ENCODE peak calls at places on chromosomes 4 and X, in nine cellular contexts. H, Q, P, L, A, U, B, G and M are unnamed samples.

GRCh38 chr4:23887989-23888388 is 1.9 kb downstream of the PPARGC1A start:
- DNase-seq in P (no peak), H (no peak), L (peak; percentile 57), U (no peak), B (no peak), Q (no peak), G (no peak), A (no peak), M (no peak)

GRCh38 chr4:126627255-126627654 is 1005.5 kb upstream of the INTU start:
- DNase-seq in Q (peak; percentile 1), B (no peak), L (no peak), H (no peak), P (peak; percentile 20), A (no peak), G (no peak), U (no peak), M (no peak)

GRCh38 chr4:8257854-8258253 is 11.7 kb upstream of the HTRA3 start:
- DNase-seq in G (peak; percentile 5), P (no peak), L (no peak), A (no peak), H (no peak), B (no peak), U (no peak), Q (no peak), M (no peak)

GRCh38 chr4:158778712-158779111 is 9.9 kb downstream of the FNIP2 start:
- DNase-seq in A (no peak), U (no peak), L (no peak), P (peak; percentile 53), H (no peak), B (peak; percentile 57), G (no peak), Q (no peak), M (peak; percentile 33)

GRCh38 chr4:13659341-13660070 is 32.0 kb upstream of the BOD1L1 start:
- DNase-seq in U (no peak), P (no peak), L (no peak), A (no peak), Q (no peak), H (no peak), G (no peak), B (no peak), M (no peak)

GRCh38 chrX:114047558-114047957 is 536.3 kb upstream of the HTR2C start:
- DNase-seq in G (no peak), B (no peak), L (no peak), H (no peak), U (no peak), P (no peak), A (no peak), Q (no peak), M (no peak)

GRCh38 chrX:78327370-78328048 is at the start of gene CYSLTR1:
- DNase-seq in L (no peak), Q (no peak), P (no peak), G (peak; percentile 31), H (no peak), B (no peak), U (no peak), A (no peak), M (no peak)

GRCh38 chrX:104863466-104863865 is 297.5 kb downstream of the IL1RAPL2 start:
- DNase-seq in P (no peak), B (no peak), H (no peak), U (no peak), L (no peak), G (no peak), A (no peak), Q (no peak), M (no peak)

GRCh38 chr4:154565704-154566103 is 2.9 kb downstream of the FGB start:
- DNase-seq in L (no peak), P (no peak), U (no peak), H (peak; percentile 53), G (no peak), A (no peak), Q (no peak), B (no peak), M (no peak)

GRCh38 chr4:4575284-4576211 is 33.7 kb upstream of the STX18 start:
- DNase-seq in A (no peak), U (peak; percentile 74), G (peak; percentile 59), P (peak; percentile 50), B (peak; percentile 78), Q (peak; percentile 83), L (peak; percentile 79), H (peak; percentile 87), M (peak; percentile 67)

GRCh38 chrX:3520987-3521875 is 174.8 kb upstream of the MXRA5 start:
- DNase-seq in L (no peak), A (no peak), B (no peak), P (no peak), Q (no peak), H (no peak), G (no peak), U (no peak), M (no peak)

GRCh38 chrX:68354869-68355628 is 78.2 kb downstream of the OPHN1 start:
- DNase-seq in P (peak; percentile 54), H (no peak), B (no peak), L (no peak), A (no peak), U (no peak), Q (no peak), G (no peak), M (no peak)

DNA sequence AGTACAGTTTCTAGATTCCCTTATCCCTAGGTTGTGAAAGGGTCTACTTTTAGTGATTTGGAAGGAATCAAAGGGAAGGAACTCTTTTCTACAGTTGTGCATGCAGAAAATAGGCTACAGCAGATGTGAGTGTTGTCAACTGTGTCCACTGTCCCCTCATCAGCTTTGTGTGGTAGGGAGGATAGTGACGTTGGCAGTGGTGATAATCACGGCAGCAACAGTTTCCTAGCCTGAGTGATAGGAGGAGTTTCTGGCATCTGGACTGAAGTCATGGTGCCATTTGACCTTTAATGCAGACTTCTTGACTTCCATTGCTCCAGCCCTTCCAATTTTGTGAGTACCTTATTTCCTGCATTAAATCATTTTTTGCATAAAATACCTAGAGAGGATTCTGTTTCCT is 39.3 kb downstream of the SRPX start:
- DNase-seq in B (no peak), P (no peak), U (no peak), G (no peak), H (no peak), A (no peak), L (no peak), Q (no peak), M (no peak)
- H3K36me3 ChIP-seq in B (no peaks in the 10 kb centered on the region), P (no peaks in the 10 kb centered on the region), U (no peaks in the 10 kb centered on the region), G (no peaks in the 10 kb centered on the region), H (no peaks in the 10 kb centered on the region), A (no peaks in the 10 kb centered on the region), L (no peaks in the 10 kb centered on the region), Q (no peaks in the 10 kb centered on the region), M (no peaks in the 10 kb centered on the region)

GRCh38 chr4:2487632-2488031 is 18.7 kb downstream of the RNF4 start:
- DNase-seq in A (no peak), L (peak; percentile 3), B (no peak), G (no peak), H (peak; percentile 0), P (no peak), Q (no peak), U (no peak), M (no peak)
- H3K27ac ChIP-seq in A (no peak overlapping the region), L (no peak overlapping the region), B (no peak overlapping the region), G (no peak overlapping the region), H (no peak overlapping the region), P (no peak overlapping the region), Q (no peak overlapping the region), U (no peak overlapping the region), M (no peak overlapping the region)

GRCh38 chr4:1730532-1731135 is 9.3 kb downstream of the TACC3 start:
- DNase-seq in U (no peak), L (peak; percentile 51), A (no peak), Q (no peak), H (peak; percentile 69), G (no peak), P (no peak), B (no peak), M (no peak)
- H3K36me3 ChIP-seq in U (peaks cover 67% of the 10 kb centered on the region), L (no peaks in the 10 kb centered on the region), A (peaks cover 42% of the 10 kb centered on the region), Q (peaks cover 98% of the 10 kb centered on the region), H (no peaks in the 10 kb centered on the region), G (peaks cover 61% of the 10 kb centered on the region), P (peaks cover 53% of the 10 kb centered on the region), B (peaks cover 73% of the 10 kb centered on the region), M (peaks cover 4% of the 10 kb centered on the region)

GRCh38 chrX:130114141-130114561 is 3.9 kb upstream of the ELF4 start:
- DNase-seq in G (no peak), L (no peak), P (peak; percentile 80), H (no peak), Q (no peak), A (no peak), U (no peak), B (no peak), M (no peak)
- H3K27ac ChIP-seq in G (no peak overlapping the region), L (no peak overlapping the region), P (peak overlapping the region; percentile 99), H (no peak overlapping the region), Q (no peak overlapping the region), A (no peak overlapping the region), U (no peak overlapping the region), B (no peak overlapping the region), M (no peak overlapping the region)

GRCh38 chr4:108048157-108048556 is 58.5 kb downstream of the HADH start:
- DNase-seq in Q (no peak), H (no peak), B (no peak), U (no peak), P (no peak), G (no peak), L (no peak), A (no peak), M (no peak)

GRCh38 chr4:108051343-108051742 is 61.7 kb downstream of the HADH start:
- DNase-seq in Q (no peak), L (no peak), P (no peak), A (no peak), G (no peak), H (no peak), U (no peak), B (no peak), M (no peak)

GRCh38 chr4:108047199-108047598 is 57.5 kb downstream of the HADH start:
- DNase-seq in P (no peak), Q (no peak), A (no peak), G (no peak), U (no peak), H (no peak), B (peak; percentile 77), L (no peak), M (no peak)

GRCh38 chr4:108049406-108049805 is 59.7 kb downstream of the HADH start:
- DNase-seq in L (no peak), H (no peak), P (no peak), B (no peak), A (no peak), G (peak; percentile 67), Q (no peak), U (no peak), M (no peak)

GRCh38 chr4:108048997-108049396 is 59.3 kb downstream of the HADH start:
- DNase-seq in G (no peak), Q (no peak), P (no peak), H (no peak), A (no peak), U (no peak), L (no peak), B (no peak), M (no peak)
- H3K36me3 ChIP-seq in G (peaks cover 38% of the 10 kb centered on the region), Q (peaks cover 16% of the 10 kb centered on the region), P (no peaks in the 10 kb centered on the region), H (no peaks in the 10 kb centered on the region), A (no peaks in the 10 kb centered on the region), U (peaks cover 48% of the 10 kb centered on the region), L (no peaks in the 10 kb centered on the region), B (no peaks in the 10 kb centered on the region), M (no peaks in the 10 kb centered on the region)

GRCh38 chrX:154047266-154047665 is 27.6 kb upstream of the IRAK1 start:
- DNase-seq in L (no peak), G (no peak), P (no peak), A (no peak), B (no peak), U (no peak), Q (no peak), H (no peak), M (no peak)
- H3K27ac ChIP-seq in L (no peak overlapping the region), G (no peak overlapping the region), P (no peak overlapping the region), A (no peak overlapping the region), B (peak overlapping the region; percentile 18), U (no peak overlapping the region), Q (no peak overlapping the region), H (no peak overlapping the region), M (peak overlapping the region; percentile 36)